ENCODE peak calls at places on chromosomes 2 and 18, in six cellular contexts. W is GM12878, B is K562, N is HepG2, T is GM12891, O is H1. H is an unnamed sample.
A peak's percentile ranks its signal among the peaks of the same experiment; 100 is the strongest.

GRCh38 chr2:63983986-63984605 is 35.1 kb downstream of the VPS54 start:
- DNase-seq in W (no peak), B (no peak), N (peak; percentile 98), T (no peak), O (no peak), H (no peak)

GRCh38 chr2:6896930-6897759 is 19.6 kb downstream of the RSAD2 start:
- DNase-seq in W (no peak), B (peak; percentile 39), N (peak; percentile 41), T (no peak), O (no peak), H (no peak)

GRCh38 chr2:136117391-136117841 is 533 bp downstream of the CXCR4 start:
- DNase-seq in W (no peak), B (peak; percentile 28), N (no peak), T (no peak), O (no peak), H (peak; percentile 29)

GRCh38 chr2:27264253-27264752 is 1.5 kb upstream of the SLC30A3 start:
- DNase-seq in W (no peak), B (no peak), N (no peak), T (no peak), O (no peak), H (no peak)

GRCh38 chr2:37890893-37891495 is 34.1 kb upstream of the RMDN2 start:
- DNase-seq in W (no peak), B (peak; percentile 69), N (peak; percentile 71), T (no peak), O (peak; percentile 23), H (peak; percentile 27)

GRCh38 chr2:109150559-109150958 is 21.6 kb downstream of the SH3RF3 start:
- DNase-seq in W (no peak), B (no peak), N (no peak), T (no peak), O (no peak), H (no peak)

GRCh38 chr2:231127936-231128335 is 3.1 kb upstream of the HTR2B start:
- DNase-seq in W (no peak), B (no peak), N (no peak), T (no peak), O (no peak), H (no peak)

GRCh38 chr2:121596221-121597080 is 52.8 kb downstream of the CLASP1 start:
- DNase-seq in W (peak; percentile 60), B (peak; percentile 76), N (peak; percentile 67), T (peak; percentile 29), O (no peak), H (no peak)

GRCh38 chr2:118374974-118375745 is 286.9 kb downstream of the INSIG2 start:
- DNase-seq in W (no peak), B (no peak), N (no peak), T (no peak), O (no peak), H (no peak)

GRCh38 chr2:23803275-23803964 is 123.5 kb downstream of the ATAD2B start:
- DNase-seq in W (no peak), B (no peak), N (no peak), T (no peak), O (no peak), H (no peak)

GRCh38 chr2:144288428-144288827 is 231.5 kb downstream of the ZEB2 start:
- DNase-seq in W (no peak), B (no peak), N (no peak), T (no peak), O (no peak), H (no peak)

GRCh38 chr2:221997100-221997499 is 301.7 kb downstream of the PAX3 start:
- DNase-seq in W (no peak), B (no peak), N (peak; percentile 10), T (no peak), O (no peak), H (no peak)

GRCh38 chr2:33426666-33427231 is 49.7 kb upstream of the RASGRP3 start:
- DNase-seq in W (no peak), B (no peak), N (peak; percentile 23), T (no peak), O (no peak), H (no peak)

GRCh38 chr2:165911231-165911630 is 42.3 kb downstream of the TTC21B start:
- DNase-seq in W (no peak), B (no peak), N (no peak), T (no peak), O (no peak), H (no peak)

GRCh38 chr2:16656784-16657391 is 8.7 kb downstream of the CYRIA start:
- DNase-seq in W (peak; percentile 83), B (no peak), N (no peak), T (peak; percentile 21), O (no peak), H (peak; percentile 31)

GRCh38 chr18:31039426-31039825 is 3.1 kb downstream of the DSC3 start:
- DNase-seq in W (no peak), B (no peak), N (no peak), T (no peak), O (no peak), H (no peak)

GRCh38 chr2:238439093-238439849 is 12.5 kb downstream of the ASB1 start:
- DNase-seq in W (no peak), B (no peak), N (no peak), T (no peak), O (no peak), H (no peak)

GRCh38 chr2:12402440-12403139 is 314.1 kb upstream of the TRIB2 start:
- DNase-seq in W (no peak), B (no peak), N (no peak), T (no peak), O (no peak), H (no peak)

GRCh38 chr2:155727097-155727906 is 605.2 kb downstream of the NR4A2 start:
- DNase-seq in W (no peak), B (no peak), N (no peak), T (no peak), O (no peak), H (no peak)

DNA sequence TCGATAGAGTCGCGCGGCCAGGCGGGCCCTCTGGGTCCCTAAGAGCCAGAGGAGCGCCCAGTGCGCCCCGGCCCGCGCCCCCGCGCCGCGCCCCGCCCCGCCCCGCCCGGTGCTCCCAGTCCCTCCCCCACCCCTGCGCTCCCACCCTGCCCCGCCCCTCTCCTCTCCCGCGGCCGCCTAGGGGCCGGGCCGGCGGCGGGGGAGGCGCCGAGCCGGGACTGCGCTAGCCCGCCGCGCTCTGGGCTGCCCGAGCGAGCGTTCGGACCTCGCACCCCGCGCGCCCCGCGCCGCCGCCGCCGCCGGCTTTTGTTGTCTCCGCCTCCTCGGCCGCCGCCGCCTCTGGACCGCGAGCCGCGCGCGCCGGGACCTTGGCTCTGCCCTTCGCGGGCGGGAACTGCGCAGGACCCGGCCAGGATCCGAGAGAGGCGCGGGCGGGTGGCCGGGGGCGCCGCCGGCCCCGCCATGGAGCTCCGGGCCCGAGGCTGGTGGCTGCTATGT is at the start of gene GPC1:
- DNase-seq in W (no peak), B (peak; percentile 91), N (peak; percentile 40), T (peak; percentile 75), O (no peak), H (no peak)
- TF ChIP-seq POLR2A in W (no peak), B (no peak), N (no peak), T (no peak), O (no peak), H (no peak)

DNA sequence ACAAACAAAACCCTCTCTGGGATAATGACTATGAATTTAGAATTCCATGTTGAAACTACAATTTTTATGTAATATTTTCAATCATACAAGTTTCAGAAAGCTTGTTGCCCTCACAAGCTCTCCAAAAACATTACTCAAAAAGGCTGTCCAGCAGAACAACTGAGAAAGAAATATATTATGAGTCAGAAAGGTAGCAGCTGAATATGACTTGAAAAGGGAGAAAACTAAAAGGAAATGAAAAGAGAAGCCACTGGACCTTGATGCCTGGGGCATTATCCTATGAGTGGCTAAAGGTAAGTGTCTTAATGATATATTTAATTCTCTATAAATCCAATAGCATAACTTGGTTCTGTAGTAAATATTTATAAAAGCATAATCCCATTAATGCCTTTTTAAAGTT is 61.8 kb downstream of the NXPH2 start:
- DNase-seq in W (no peak), B (no peak), N (no peak), T (no peak), O (no peak), H (no peak)
- TF ChIP-seq TAF1 in W (no peak), B (no peak), N (no peak), T (no peak), O (no peak), H (no peak)

DNA sequence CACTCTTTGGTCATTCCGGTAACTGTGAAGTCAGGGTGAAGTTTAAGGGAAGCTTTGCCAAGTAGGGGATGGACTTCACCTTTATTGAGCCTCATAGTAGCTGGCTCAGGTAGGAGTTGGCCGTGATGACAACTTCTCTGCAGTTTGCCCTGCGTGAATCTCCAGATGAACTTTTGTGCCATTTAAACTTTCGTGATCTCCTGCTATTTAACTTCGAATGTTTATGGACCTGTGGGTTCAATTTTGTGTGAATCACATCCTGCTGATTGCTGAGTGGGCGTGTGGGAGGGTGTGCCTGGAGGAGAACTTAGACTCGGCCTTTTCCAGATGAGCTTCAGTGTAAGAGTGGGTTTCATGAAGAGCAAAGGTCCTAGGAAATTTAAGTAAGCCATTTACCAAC is 4.2 kb downstream of the UGT1A1 start:
- DNase-seq in W (no peak), B (no peak), N (no peak), T (no peak), O (no peak), H (no peak)
- TF ChIP-seq POLR2A in W (no peak), B (no peak), N (no peak), T (no peak), O (no peak), H (no peak)

GRCh38 chr2:204306667-204307066 is 238.6 kb upstream of the PARD3B start:
- DNase-seq in W (no peak), B (no peak), N (no peak), T (no peak), O (no peak), H (no peak)
- TF ChIP-seq TAF1 in W (no peak), B (no peak), N (no peak), T (no peak), O (no peak), H (no peak)

DNA sequence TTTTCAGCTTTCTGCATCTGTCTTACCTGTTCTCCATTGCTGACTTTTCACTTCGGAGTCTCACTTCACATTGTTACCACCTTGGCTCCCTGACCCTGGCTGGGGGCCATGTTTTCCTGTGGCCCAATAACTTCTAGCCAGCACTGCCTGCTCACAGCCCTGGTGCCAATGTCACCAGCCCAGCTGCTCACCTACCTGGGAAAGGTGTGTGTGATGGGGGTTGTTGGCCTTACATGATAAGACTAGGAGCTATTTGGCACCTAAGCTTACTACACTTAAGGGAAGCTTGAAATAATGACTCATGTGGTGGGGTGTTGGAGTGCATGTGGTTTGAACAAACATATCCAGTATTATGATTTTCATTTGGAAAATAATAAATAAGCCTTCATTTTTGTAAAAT is 37.5 kb upstream of the PGAP1 start:
- DNase-seq in W (no peak), B (no peak), N (no peak), T (no peak), O (no peak), H (no peak)
- TF ChIP-seq POLR2A in W (no peak), B (no peak), N (no peak), T (no peak), O (no peak), H (no peak)

DNA sequence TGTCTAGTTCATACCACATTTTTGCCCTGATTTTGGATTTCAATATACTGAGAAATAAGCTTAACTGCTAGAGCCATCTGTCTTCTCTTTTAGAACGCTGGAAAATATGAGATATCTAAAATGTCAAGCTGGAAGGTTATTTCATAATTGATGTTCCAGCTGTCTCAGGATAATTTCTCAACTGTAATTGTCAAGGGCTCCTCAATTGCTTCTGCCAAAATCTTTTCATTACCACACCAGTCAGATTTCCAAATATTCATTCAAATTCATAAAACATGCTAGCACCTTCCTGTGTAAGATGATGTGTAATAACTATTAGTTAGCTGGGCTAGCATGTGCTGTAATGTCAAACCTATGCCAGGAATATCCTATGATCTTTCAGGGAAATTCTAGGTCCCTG is 88.1 kb downstream of the TNFRSF11A start:
- DNase-seq in W (no peak), B (no peak), N (no peak), T (no peak), O (no peak), H (no peak)
- TF ChIP-seq TAF1 in W (no peak), B (no peak), N (no peak), T (no peak), O (no peak), H (no peak)

H was measured in GM12892.